ENCODE peak calls at places on chromosome 1, in eight cellular contexts. W, Q, H, E, L, D, S and M are unnamed samples.
A peak's percentile ranks its signal among the peaks of the same experiment; 100 is the strongest.

GRCh38 chr1:92961131-92961895 is at the start of gene DIPK1A:
- DNase-seq in Q (peak; percentile 60), H (peak; percentile 83), S (peak; percentile 91), L (peak; percentile 79), W (peak; percentile 82), D (peak; percentile 84), E (peak; percentile 68), M (peak; percentile 75)

GRCh38 chr1:214446772-214447556 is 104.4 kb downstream of the PTPN14 start:
- DNase-seq in D (no peak), H (no peak), W (peak; percentile 11), Q (peak; percentile 88), E (peak; percentile 69), L (no peak), S (no peak), M (peak; percentile 98)

GRCh38 chr1:174209347-174210187 is 50.2 kb downstream of the RABGAP1L start:
- DNase-seq in L (no peak), E (no peak), Q (no peak), H (no peak), W (no peak), D (no peak), S (no peak), M (no peak)

GRCh38 chr1:39721664-39722063 is 17.0 kb upstream of the PPIE start:
- DNase-seq in S (no peak), H (no peak), L (no peak), D (no peak), W (no peak), Q (no peak), E (no peak), M (no peak)

GRCh38 chr1:94125551-94126514 is 4.9 kb upstream of the ABCA4 start:
- DNase-seq in W (no peak), Q (no peak), S (no peak), L (no peak), D (peak; percentile 73), H (no peak), E (no peak), M (no peak)

GRCh38 chr1:8816306-8816705 is 1.1 kb downstream of the RERE start:
- DNase-seq in L (no peak), Q (peak; percentile 78), W (no peak), H (no peak), E (no peak), S (no peak), D (no peak), M (no peak)

GRCh38 chr1:92356956-92357355 is 58.1 kb downstream of the RPAP2 start:
- DNase-seq in H (no peak), W (no peak), D (no peak), S (no peak), L (no peak), Q (no peak), E (no peak), M (peak; percentile 23)

GRCh38 chr1:202643397-202644218 is 66.6 kb downstream of the SYT2 start:
- DNase-seq in D (no peak), W (peak; percentile 17), E (no peak), L (no peak), Q (no peak), S (peak; percentile 59), H (no peak), M (no peak)

GRCh38 chr1:164767257-164768044 is 208.5 kb downstream of the PBX1 start:
- DNase-seq in D (no peak), S (no peak), E (no peak), W (no peak), Q (peak; percentile 22), L (no peak), H (no peak), M (peak; percentile 98)

GRCh38 chr1:38872401-38873026 is 634 bp downstream of the MYCBP start:
- DNase-seq in E (no peak), Q (no peak), D (no peak), H (peak; percentile 53), L (no peak), W (peak; percentile 36), S (no peak), M (peak; percentile 27)

GRCh38 chr1:156664046-156664948 is 12.9 kb downstream of the NES start:
- DNase-seq in H (no peak), E (no peak), L (no peak), S (no peak), W (no peak), D (no peak), Q (no peak), M (peak; percentile 52)

DNA sequence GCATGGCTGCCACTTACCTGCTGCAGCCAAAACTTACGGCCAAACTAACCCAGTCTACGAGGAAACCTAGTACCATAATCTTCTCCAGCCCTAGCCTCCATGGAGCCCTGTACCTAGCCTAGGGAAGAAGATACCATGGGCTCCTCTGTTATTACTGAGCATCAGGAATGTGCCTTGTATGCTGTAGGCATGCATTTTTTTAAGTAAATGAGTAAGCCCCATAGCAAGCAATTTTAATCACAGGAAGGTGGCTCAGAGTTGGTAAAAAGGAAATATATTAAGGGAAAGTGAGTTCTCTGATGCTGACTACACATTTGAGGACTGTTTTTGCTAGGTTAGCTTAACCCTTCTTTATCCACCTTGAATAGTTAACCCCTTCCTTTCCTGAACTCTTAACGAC is 21.2 kb downstream of the NFASC start:
- DNase-seq in S (no peak), H (no peak), W (no peak), D (no peak), Q (no peak), L (no peak), E (no peak), M (no peak)
- H3K4me1 ChIP-seq in S (no peaks in the 10 kb centered on the region), H (no peaks in the 10 kb centered on the region), W (peaks cover 10% of the 10 kb centered on the region), D (no peaks in the 10 kb centered on the region), Q (no peaks in the 10 kb centered on the region), L (peaks cover 35% of the 10 kb centered on the region), E (no peaks in the 10 kb centered on the region), M (no peaks in the 10 kb centered on the region)

DNA sequence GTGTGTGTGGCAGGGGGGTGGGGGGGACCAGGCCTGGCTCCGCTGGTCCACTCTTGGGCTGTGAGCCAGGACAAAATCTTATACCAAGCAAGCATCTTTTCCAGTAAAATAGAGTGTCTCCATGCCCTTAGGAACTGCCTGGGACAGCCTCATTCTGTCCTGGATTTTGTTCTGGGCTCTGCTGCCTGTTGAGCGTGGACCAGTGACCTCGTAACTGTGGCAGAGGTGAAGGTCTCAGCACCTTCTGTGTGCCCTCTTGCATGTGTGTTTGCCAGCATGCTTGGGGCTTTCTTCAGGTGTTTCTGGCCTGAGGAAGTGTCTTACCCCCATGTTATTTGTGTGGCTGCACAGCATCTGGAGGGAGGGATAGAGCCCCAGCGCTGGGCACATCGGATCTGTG is 45.7 kb downstream of the GALNT2 start:
- DNase-seq in D (peak; percentile 63), E (no peak), W (no peak), S (no peak), H (no peak), Q (no peak), L (no peak), M (no peak)
- H3K4me1 ChIP-seq in D (no peaks in the 10 kb centered on the region), E (no peaks in the 10 kb centered on the region), W (peaks cover 32% of the 10 kb centered on the region), S (peaks cover 32% of the 10 kb centered on the region), H (peaks cover 98% of the 10 kb centered on the region), Q (peaks cover 10% of the 10 kb centered on the region), L (peaks cover 44% of the 10 kb centered on the region), M (peaks cover 26% of the 10 kb centered on the region)

DNA sequence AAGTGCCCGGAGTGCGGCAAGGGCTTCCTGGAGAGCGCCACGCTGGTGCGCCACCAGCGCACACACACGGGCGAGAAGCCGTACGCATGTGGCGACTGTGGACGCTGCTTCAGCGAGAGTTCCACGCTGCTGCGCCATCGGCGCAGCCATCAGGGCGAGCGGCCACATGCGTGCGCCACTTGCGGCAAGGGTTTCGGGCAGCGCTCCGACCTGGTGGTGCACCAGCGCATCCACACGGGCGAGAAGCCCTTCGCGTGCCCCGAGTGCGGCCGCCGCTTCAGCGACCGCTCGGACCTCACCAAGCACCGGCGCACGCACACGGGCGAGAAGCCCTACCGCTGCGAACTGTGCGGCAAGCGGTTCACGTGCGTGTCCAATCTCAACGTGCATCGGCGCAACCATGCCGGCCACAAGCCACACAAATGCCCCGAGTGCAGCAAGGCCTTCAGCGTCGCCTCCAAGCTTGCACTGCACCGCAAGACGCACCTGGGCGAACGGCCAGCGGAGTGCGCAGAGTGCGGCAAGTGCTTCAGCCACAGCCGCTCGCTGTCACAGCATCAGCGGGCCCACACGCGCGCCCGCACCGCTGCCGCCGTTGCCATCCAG is 10.0 kb downstream of the ZNF672 start:
- DNase-seq in L (no peak), Q (no peak), H (no peak), E (no peak), D (no peak), W (no peak), S (no peak), M (no peak)
- H3K4me1 ChIP-seq in L (peaks cover 26% of the 10 kb centered on the region), Q (no peaks in the 10 kb centered on the region), H (no peaks in the 10 kb centered on the region), E (no peaks in the 10 kb centered on the region), D (no peaks in the 10 kb centered on the region), W (no peaks in the 10 kb centered on the region), S (no peaks in the 10 kb centered on the region), M (no peaks in the 10 kb centered on the region)

GRCh38 chr1:153532161-153532560 is 3.6 kb downstream of the S100A6 start:
- DNase-seq in W (no peak), L (no peak), H (peak; percentile 37), D (no peak), S (no peak), E (no peak), Q (peak; percentile 25), M (no peak)

GRCh38 chr1:153534226-153534932 is 1.4 kb downstream of the S100A6 start:
- DNase-seq in D (no peak), Q (no peak), E (no peak), H (no peak), S (no peak), W (no peak), L (no peak), M (peak; percentile 50)

GRCh38 chr1:153533689-153534201 is 2.0 kb downstream of the S100A6 start:
- DNase-seq in L (peak; percentile 44), S (no peak), Q (peak; percentile 94), H (no peak), E (no peak), W (peak; percentile 54), D (no peak), M (peak; percentile 87)

GRCh38 chr1:153531638-153532037 is 4.2 kb downstream of the S100A6 start:
- DNase-seq in H (no peak), L (no peak), Q (no peak), E (no peak), W (no peak), D (no peak), S (no peak), M (no peak)

GRCh38 chr1:153532769-153533599 is 2.8 kb downstream of the S100A6 start:
- DNase-seq in W (peak; percentile 92), D (no peak), H (no peak), E (peak; percentile 81), S (no peak), Q (peak; percentile 85), L (peak; percentile 84), M (peak; percentile 79)
- H3K4me1 ChIP-seq in W (peaks cover 55% of the 10 kb centered on the region), D (no peaks in the 10 kb centered on the region), H (peaks cover 13% of the 10 kb centered on the region), E (no peaks in the 10 kb centered on the region), S (no peaks in the 10 kb centered on the region), Q (peaks cover 43% of the 10 kb centered on the region), L (peaks cover 50% of the 10 kb centered on the region), M (peaks cover 10% of the 10 kb centered on the region)

GRCh38 chr1:27003745-27004470 is 8.7 kb downstream of the TENT5B start:
- DNase-seq in W (no peak), D (no peak), H (no peak), S (no peak), E (no peak), L (no peak), Q (no peak), M (no peak)
- H3K4me1 ChIP-seq in W (peaks cover 50% of the 10 kb centered on the region), D (no peaks in the 10 kb centered on the region), H (no peaks in the 10 kb centered on the region), S (peaks cover 2% of the 10 kb centered on the region), E (peaks cover 10% of the 10 kb centered on the region), L (peaks cover 79% of the 10 kb centered on the region), Q (peaks cover 13% of the 10 kb centered on the region), M (peaks cover 18% of the 10 kb centered on the region)

GRCh38 chr1:100177295-100178042 is 587 bp downstream of the LRRC39 start:
- DNase-seq in D (no peak), E (no peak), L (no peak), Q (no peak), S (no peak), H (no peak), W (no peak), M (no peak)
- H3K4me1 ChIP-seq in D (no peaks in the 10 kb centered on the region), E (no peaks in the 10 kb centered on the region), L (peaks cover 7% of the 10 kb centered on the region), Q (no peaks in the 10 kb centered on the region), S (no peaks in the 10 kb centered on the region), H (no peaks in the 10 kb centered on the region), W (no peaks in the 10 kb centered on the region), M (no peaks in the 10 kb centered on the region)